ENCODE peak calls at places on chromosome 4, in six cellular contexts. One of them, this sample, is unnamed.

GRCh38 chr4:4396628-4397440 is 9.9 kb downstream of the NSG1 start:
- DNase-seq in stimulated activated naive CD8-positive, alpha-beta T cell treated with anti-CD3 and anti-CD28 coated beads, Interleukin-15, amount 100 ng/mL, for 72 hours: no peak
- DNase-seq in NCI-H2171: no peak
- DNase-seq in left lung: no peak
- DNase-seq in DMS153: no peak
- DNase-seq in WERI-Rb-1: no peak
- DNase-seq in this sample: no peak

GRCh38 chr4:54586343-54586953 is 71.3 kb upstream of the KIT start:
- DNase-seq in left lung: no peak
- DNase-seq in WERI-Rb-1: no peak
- DNase-seq in DMS153: peak
- DNase-seq in NCI-H2171: no peak
- DNase-seq in stimulated activated naive CD8-positive, alpha-beta T cell treated with anti-CD3 and anti-CD28 coated beads, Interleukin-15, amount 100 ng/mL, for 72 hours: no peak
- DNase-seq in this sample: no peak

GRCh38 chr4:156941940-156942548 is 29.6 kb downstream of the PDGFC start:
- DNase-seq in stimulated activated naive CD8-positive, alpha-beta T cell treated with anti-CD3 and anti-CD28 coated beads, Interleukin-15, amount 100 ng/mL, for 72 hours: no peak
- DNase-seq in DMS153: peak
- DNase-seq in WERI-Rb-1: peak
- DNase-seq in NCI-H2171: no peak
- DNase-seq in left lung: peak
- DNase-seq in this sample: no peak

GRCh38 chr4:146520894-146521542 is 722 bp downstream of the SLC10A7 start:
- DNase-seq in WERI-Rb-1: no peak
- DNase-seq in NCI-H2171: peak
- DNase-seq in stimulated activated naive CD8-positive, alpha-beta T cell treated with anti-CD3 and anti-CD28 coated beads, Interleukin-15, amount 100 ng/mL, for 72 hours: peak
- DNase-seq in left lung: no peak
- DNase-seq in DMS153: peak
- DNase-seq in this sample: peak

GRCh38 chr4:182289809-182290208 is 46.6 kb downstream of the TENM3 start:
- DNase-seq in left lung: no peak
- DNase-seq in NCI-H2171: no peak
- DNase-seq in stimulated activated naive CD8-positive, alpha-beta T cell treated with anti-CD3 and anti-CD28 coated beads, Interleukin-15, amount 100 ng/mL, for 72 hours: no peak
- DNase-seq in WERI-Rb-1: no peak
- DNase-seq in DMS153: no peak
- DNase-seq in this sample: no peak

GRCh38 chr4:52290468-52290867 is 239.4 kb downstream of the SPATA18 start:
- DNase-seq in DMS153: no peak
- DNase-seq in left lung: no peak
- DNase-seq in WERI-Rb-1: no peak
- DNase-seq in NCI-H2171: no peak
- DNase-seq in stimulated activated naive CD8-positive, alpha-beta T cell treated with anti-CD3 and anti-CD28 coated beads, Interleukin-15, amount 100 ng/mL, for 72 hours: no peak
- DNase-seq in this sample: no peak

GRCh38 chr4:149897784-149898183 is 82.1 kb upstream of the IQCM start:
- DNase-seq in NCI-H2171: peak
- DNase-seq in DMS153: no peak
- DNase-seq in stimulated activated naive CD8-positive, alpha-beta T cell treated with anti-CD3 and anti-CD28 coated beads, Interleukin-15, amount 100 ng/mL, for 72 hours: no peak
- DNase-seq in left lung: no peak
- DNase-seq in WERI-Rb-1: no peak
- DNase-seq in this sample: no peak

GRCh38 chr4:125316391-125316780 is 1.6 kb downstream of the FAT4 start:
- DNase-seq in stimulated activated naive CD8-positive, alpha-beta T cell treated with anti-CD3 and anti-CD28 coated beads, Interleukin-15, amount 100 ng/mL, for 72 hours: no peak
- DNase-seq in WERI-Rb-1: peak
- DNase-seq in NCI-H2171: peak
- DNase-seq in left lung: peak
- DNase-seq in DMS153: peak
- DNase-seq in this sample: no peak

GRCh38 chr4:139552506-139552905 is 3.5 kb downstream of the SETD7 start:
- DNase-seq in NCI-H2171: no peak
- DNase-seq in DMS153: no peak
- DNase-seq in WERI-Rb-1: no peak
- DNase-seq in stimulated activated naive CD8-positive, alpha-beta T cell treated with anti-CD3 and anti-CD28 coated beads, Interleukin-15, amount 100 ng/mL, for 72 hours: no peak
- DNase-seq in left lung: no peak
- DNase-seq in this sample: no peak

GRCh38 chr4:23333556-23333945 is 556.3 kb downstream of the PPARGC1A start:
- DNase-seq in stimulated activated naive CD8-positive, alpha-beta T cell treated with anti-CD3 and anti-CD28 coated beads, Interleukin-15, amount 100 ng/mL, for 72 hours: no peak
- DNase-seq in left lung: no peak
- DNase-seq in NCI-H2171: no peak
- DNase-seq in WERI-Rb-1: no peak
- DNase-seq in DMS153: no peak
- DNase-seq in this sample: peak

GRCh38 chr4:145171919-145172318 is 8.5 kb downstream of the OTUD4 start:
- DNase-seq in left lung: no peak
- DNase-seq in NCI-H2171: no peak
- DNase-seq in stimulated activated naive CD8-positive, alpha-beta T cell treated with anti-CD3 and anti-CD28 coated beads, Interleukin-15, amount 100 ng/mL, for 72 hours: no peak
- DNase-seq in WERI-Rb-1: no peak
- DNase-seq in DMS153: no peak
- DNase-seq in this sample: no peak

GRCh38 chr4:52091811-52092210 is 40.7 kb downstream of the SPATA18 start:
- DNase-seq in left lung: no peak
- DNase-seq in DMS153: no peak
- DNase-seq in stimulated activated naive CD8-positive, alpha-beta T cell treated with anti-CD3 and anti-CD28 coated beads, Interleukin-15, amount 100 ng/mL, for 72 hours: no peak
- DNase-seq in WERI-Rb-1: no peak
- DNase-seq in NCI-H2171: no peak
- DNase-seq in this sample: no peak

GRCh38 chr4:20512053-20512810 is 188.0 kb upstream of the PACRGL start:
- DNase-seq in left lung: no peak
- DNase-seq in DMS153: peak
- DNase-seq in WERI-Rb-1: no peak
- DNase-seq in NCI-H2171: no peak
- DNase-seq in stimulated activated naive CD8-positive, alpha-beta T cell treated with anti-CD3 and anti-CD28 coated beads, Interleukin-15, amount 100 ng/mL, for 72 hours: no peak
- DNase-seq in this sample: no peak

GRCh38 chr4:79233820-79234219 is 92.0 kb downstream of the NAA11 start:
- DNase-seq in left lung: no peak
- DNase-seq in stimulated activated naive CD8-positive, alpha-beta T cell treated with anti-CD3 and anti-CD28 coated beads, Interleukin-15, amount 100 ng/mL, for 72 hours: no peak
- DNase-seq in NCI-H2171: no peak
- DNase-seq in DMS153: no peak
- DNase-seq in WERI-Rb-1: no peak
- DNase-seq in this sample: no peak

GRCh38 chr4:110854021-110854678 is 231.3 kb upstream of the PITX2 start:
- DNase-seq in left lung: no peak
- DNase-seq in DMS153: no peak
- DNase-seq in stimulated activated naive CD8-positive, alpha-beta T cell treated with anti-CD3 and anti-CD28 coated beads, Interleukin-15, amount 100 ng/mL, for 72 hours: no peak
- DNase-seq in NCI-H2171: no peak
- DNase-seq in WERI-Rb-1: no peak
- DNase-seq in this sample: no peak

GRCh38 chr4:159248383-159249178 is 145.7 kb downstream of the RAPGEF2 start:
- DNase-seq in DMS153: peak
- DNase-seq in WERI-Rb-1: no peak
- DNase-seq in NCI-H2171: peak
- DNase-seq in left lung: no peak
- DNase-seq in stimulated activated naive CD8-positive, alpha-beta T cell treated with anti-CD3 and anti-CD28 coated beads, Interleukin-15, amount 100 ng/mL, for 72 hours: no peak
- DNase-seq in this sample: no peak

GRCh38 chr4:102501635-102502382 is 650 bp downstream of the NFKB1 start:
- DNase-seq in DMS153: peak
- DNase-seq in stimulated activated naive CD8-positive, alpha-beta T cell treated with anti-CD3 and anti-CD28 coated beads, Interleukin-15, amount 100 ng/mL, for 72 hours: peak
- DNase-seq in NCI-H2171: peak
- DNase-seq in WERI-Rb-1: peak
- DNase-seq in left lung: peak
- DNase-seq in this sample: peak

GRCh38 chr4:7108660-7109059 is 40.8 kb upstream of the GRPEL1 start:
- DNase-seq in WERI-Rb-1: no peak
- DNase-seq in NCI-H2171: no peak
- DNase-seq in left lung: no peak
- DNase-seq in stimulated activated naive CD8-positive, alpha-beta T cell treated with anti-CD3 and anti-CD28 coated beads, Interleukin-15, amount 100 ng/mL, for 72 hours: no peak
- DNase-seq in DMS153: no peak
- DNase-seq in this sample: no peak

GRCh38 chr4:81207793-81208192 is 7.2 kb downstream of the PRKG2 start:
- DNase-seq in left lung: no peak
- DNase-seq in NCI-H2171: no peak
- DNase-seq in stimulated activated naive CD8-positive, alpha-beta T cell treated with anti-CD3 and anti-CD28 coated beads, Interleukin-15, amount 100 ng/mL, for 72 hours: no peak
- DNase-seq in WERI-Rb-1: no peak
- DNase-seq in DMS153: no peak
- DNase-seq in this sample: no peak

GRCh38 chr4:88938138-88938537 is 118.8 kb downstream of the FAM13A start:
- DNase-seq in DMS153: no peak
- DNase-seq in stimulated activated naive CD8-positive, alpha-beta T cell treated with anti-CD3 and anti-CD28 coated beads, Interleukin-15, amount 100 ng/mL, for 72 hours: no peak
- DNase-seq in WERI-Rb-1: no peak
- DNase-seq in NCI-H2171: no peak
- DNase-seq in left lung: no peak
- DNase-seq in this sample: no peak

GRCh38 chr4:88613417-88613875 is 21.2 kb downstream of the HERC3 start:
- DNase-seq in DMS153: peak
- DNase-seq in stimulated activated naive CD8-positive, alpha-beta T cell treated with anti-CD3 and anti-CD28 coated beads, Interleukin-15, amount 100 ng/mL, for 72 hours: peak
- DNase-seq in NCI-H2171: peak
- DNase-seq in WERI-Rb-1: no peak
- DNase-seq in left lung: no peak
- DNase-seq in this sample: peak

GRCh38 chr4:140239311-140239710 is 85.3 kb upstream of the MAML3 start:
- DNase-seq in stimulated activated naive CD8-positive, alpha-beta T cell treated with anti-CD3 and anti-CD28 coated beads, Interleukin-15, amount 100 ng/mL, for 72 hours: no peak
- DNase-seq in WERI-Rb-1: peak
- DNase-seq in NCI-H2171: peak
- DNase-seq in DMS153: peak
- DNase-seq in left lung: no peak
- DNase-seq in this sample: no peak

GRCh38 chr4:26307027-26307426 is 13.8 kb upstream of the RBPJ start:
- DNase-seq in left lung: no peak
- DNase-seq in DMS153: no peak
- DNase-seq in WERI-Rb-1: no peak
- DNase-seq in stimulated activated naive CD8-positive, alpha-beta T cell treated with anti-CD3 and anti-CD28 coated beads, Interleukin-15, amount 100 ng/mL, for 72 hours: no peak
- DNase-seq in NCI-H2171: no peak
- DNase-seq in this sample: peak

This sample was measured in T-helper 2 cell treated with Interferon-gamma antibody and Interleukin-4, amounts not matched to agents 5 μg/mL and 100 μg/mL, for 36 hours.